ENCODE peak calls at places on chromosomes 2 and 18, in six cellular contexts. E is AG04450; A is IMR-90; U is heart left ventricle; D is heart right ventricle; P is CD8-positive, alpha-beta T cell. J is an unnamed sample. For H3K9me3, the result is how much of the 10 kb centered on the place peaks cover.

GRCh38 chr2:72619622-72620021 is 206.2 kb downstream of the EXOC6B start:
- DNase-seq in E (no peak), D (no peak), A (no peak), U (no peak), P (no peak), J (no peak)

GRCh38 chr2:43059183-43059897 is 167.1 kb downstream of the ZFP36L2 start:
- DNase-seq in E (peak), P (peak), U (peak), D (peak), A (peak), J (no peak)

GRCh38 chr2:181324912-181325311 is 132.3 kb upstream of the ITGA4 start:
- DNase-seq in U (no peak), P (no peak), A (no peak), E (no peak), D (no peak), J (no peak)

GRCh38 chr2:117856415-117857210 is 42.1 kb downstream of the DDX18 start:
- DNase-seq in D (no peak), A (peak), P (no peak), E (peak), U (no peak), J (no peak)

GRCh38 chr2:237627463-237628321 is at the start of gene LRRFIP1:
- DNase-seq in A (no peak), E (no peak), D (peak), U (no peak), P (no peak), J (peak)

GRCh38 chr2:152028182-152028862 is 70.5 kb downstream of the CACNB4 start:
- DNase-seq in D (no peak), E (no peak), P (no peak), U (no peak), A (peak), J (no peak)

GRCh38 chr18:49021433-49022129 is 70.8 kb upstream of the SMAD7 start:
- DNase-seq in U (peak), A (peak), D (peak), E (no peak), P (no peak), J (peak)

GRCh38 chr2:214220251-214220650 is 190.6 kb upstream of the VWC2L start:
- DNase-seq in U (no peak), A (no peak), P (no peak), E (no peak), D (no peak), J (no peak)

GRCh38 chr2:154375625-154376020 is 322.9 kb upstream of the KCNJ3 start:
- DNase-seq in D (no peak), P (no peak), A (no peak), U (no peak), E (no peak), J (no peak)

GRCh38 chr2:205731521-205731965 is 49.2 kb downstream of the NRP2 start:
- DNase-seq in D (no peak), P (no peak), U (no peak), E (peak), A (peak), J (no peak)

GRCh38 chr2:143716527-143716926 is 587.3 kb downstream of the ARHGAP15 start:
- DNase-seq in A (no peak), D (no peak), E (no peak), P (no peak), U (no peak), J (no peak)

GRCh38 chr2:97267411-97268074 is 154.6 kb downstream of the ANKRD36 start:
- DNase-seq in D (peak), A (peak), U (peak), E (no peak), P (no peak), J (peak)

GRCh38 chr2:3595985-3596384 is 1.1 kb downstream of the COLEC11 start:
- DNase-seq in E (no peak), A (no peak), P (no peak), D (no peak), U (no peak), J (no peak)

GRCh38 chr2:144643537-144644336 is 123.8 kb upstream of the ZEB2 start:
- DNase-seq in A (no peak), D (no peak), E (no peak), U (no peak), P (no peak), J (no peak)

GRCh38 chr2:40329739-40330047 is 122.2 kb downstream of the SLC8A1 start:
- DNase-seq in E (no peak), U (no peak), D (no peak), A (no peak), P (no peak), J (no peak)

GRCh38 chr2:184683923-184684322 is 85.6 kb downstream of the ZNF804A start:
- DNase-seq in P (no peak), E (no peak), D (no peak), U (no peak), A (no peak), J (no peak)

GRCh38 chr2:8555543-8555942 is 126.3 kb upstream of the ID2 start:
- DNase-seq in A (no peak), P (no peak), E (no peak), U (no peak), D (no peak), J (no peak)

GRCh38 chr2:98454073-98454472 is 9.4 kb downstream of the INPP4A start:
- DNase-seq in P (no peak), U (no peak), E (no peak), D (no peak), A (no peak), J (no peak)

GRCh38 chr2:233242231-233242917 is 9.1 kb upstream of the ATG16L1 start:
- DNase-seq in U (no peak), E (no peak), P (no peak), D (no peak), A (peak), J (no peak)

GRCh38 chr2:209411718-209412117 is 12.1 kb upstream of the MAP2 start:
- DNase-seq in P (no peak), U (no peak), D (no peak), A (no peak), E (no peak), J (no peak)

GRCh38 chr2:159146930-159147666 is 139.4 kb downstream of the WDSUB1 start:
- DNase-seq in D (peak), P (no peak), U (peak), A (no peak), E (no peak), J (peak)

GRCh38 chr2:11329759-11330158 is 14.7 kb downstream of the ROCK2 start:
- DNase-seq in U (no peak), D (no peak), A (peak), E (no peak), P (no peak), J (no peak)

GRCh38 chr18:73647391-73647790 is 500.2 kb downstream of the FBXO15 start:
- DNase-seq in P (no peak), D (no peak), E (no peak), A (peak), U (no peak), J (no peak)

GRCh38 chr2:152518656-152519580 is 183.9 kb downstream of the FMNL2 start:
- DNase-seq in U (no peak), P (no peak), D (no peak), A (no peak), E (no peak), J (no peak)

GRCh38 chr2:96117701-96118588 is 1.6 kb upstream of the ADRA2B start:
- DNase-seq in U (peak), E (no peak), P (no peak), D (no peak), A (no peak), J (peak)
- TF ChIP-seq CTCF in U (no peak), E (no peak), P (no peak), D (no peak), A (no peak), J (no peak)

GRCh38 chr2:25817006-25817405 is 61.3 kb downstream of the ASXL2 start:
- DNase-seq in U (no peak), D (no peak), P (no peak), A (peak), E (no peak), J (no peak)

GRCh38 chr2:25817630-25818029 is 60.7 kb downstream of the ASXL2 start:
- DNase-seq in P (no peak), D (no peak), E (no peak), A (no peak), U (no peak), J (no peak)

GRCh38 chr2:25816249-25816648 is 62.0 kb downstream of the ASXL2 start:
- DNase-seq in D (no peak), E (no peak), P (no peak), A (no peak), U (no peak), J (no peak)

GRCh38 chr2:25821225-25822056 is 56.8 kb downstream of the ASXL2 start:
- DNase-seq in P (no peak), U (no peak), D (no peak), A (peak), E (no peak), J (no peak)

GRCh38 chr2:25819597-25820039 is 58.7 kb downstream of the ASXL2 start:
- DNase-seq in E (no peak), P (no peak), A (no peak), U (no peak), D (no peak), J (no peak)
- H3K4me3 ChIP-seq in E (no peak), P (no peak), A (no peak), U (no peak), D (no peak), J (no peak)

GRCh38 chr2:32627441-32627900 is 379 bp upstream of the TTC27 start:
- DNase-seq in U (no peak), D (peak), P (peak), E (peak), A (peak), J (peak)
- H3K9me3 ChIP-seq in U (under half), D (under half), P (under half), E (under half), A (under half), J (under half)

GRCh38 chr2:9768388-9768787 is 74.9 kb upstream of the TAF1B start:
- DNase-seq in P (no peak), E (no peak), D (no peak), A (no peak), U (peak), J (peak)
- TF ChIP-seq CTCF in P (no peak), E (peak), D (peak), A (peak), U (peak), J (no peak)

DNA sequence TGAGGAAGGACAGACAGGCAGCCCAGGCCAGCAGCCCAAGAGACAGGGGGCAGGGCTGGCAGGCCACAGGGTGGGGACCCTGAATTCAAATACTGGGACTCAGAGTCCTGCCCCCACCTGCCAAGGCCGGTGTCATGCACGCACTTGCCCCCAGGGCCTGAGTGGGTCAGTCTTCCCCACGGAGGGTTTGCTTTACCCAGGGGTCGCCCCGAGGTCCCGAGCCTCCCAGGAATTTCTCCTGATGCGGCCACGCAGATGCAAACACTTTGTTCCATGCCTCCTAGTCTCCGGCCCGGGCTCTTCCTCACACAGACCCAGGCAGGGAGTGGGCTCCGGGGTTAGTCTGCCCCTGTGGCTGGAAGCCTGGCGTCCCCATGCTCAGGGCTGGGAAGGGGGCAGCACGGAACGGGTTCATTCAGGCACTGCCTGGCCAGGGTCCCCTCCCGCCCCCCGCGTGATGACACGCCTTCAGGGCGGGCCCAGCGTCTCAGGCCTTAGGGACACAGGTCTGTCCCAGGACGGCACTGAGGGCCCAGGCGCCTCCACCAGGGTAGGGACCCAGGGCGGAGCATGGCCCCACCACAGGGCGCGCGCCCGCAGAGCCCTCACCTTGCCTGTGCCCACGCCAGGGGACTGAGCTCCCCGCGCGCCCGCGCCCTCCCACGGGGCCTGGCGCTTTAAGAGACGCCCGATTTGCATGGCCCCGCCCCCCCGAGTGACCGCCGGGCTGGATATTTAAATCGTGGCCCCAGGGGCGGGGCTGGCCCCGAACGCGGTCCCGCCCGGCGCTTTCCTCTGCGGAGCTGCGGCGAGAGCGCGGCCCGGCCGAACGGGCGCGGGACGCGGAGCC is at the start of gene SNED1:
- DNase-seq in E (no peak), D (peak), P (peak), U (peak), A (peak), J (peak)
- H3K4me3 ChIP-seq in E (peak), D (peak), P (peak), U (peak), A (peak), J (peak)

GRCh38 chr2:132462242-132462641 is 45.6 kb downstream of the GPR39 start:
- DNase-seq in E (no peak), A (no peak), D (no peak), U (no peak), P (no peak), J (no peak)
- H3K9me3 ChIP-seq in E (under half), A (under half), D (under half), U (under half), P (under half), J (under half)

GRCh38 chr2:27072950-27073349 is 1.5 kb upstream of the OST4 start:
- DNase-seq in D (no peak), U (no peak), P (no peak), E (no peak), A (peak), J (no peak)

GRCh38 chr2:27071990-27072830 is 756 bp upstream of the OST4 start:
- DNase-seq in P (no peak), U (peak), E (peak), A (peak), D (peak), J (peak)

GRCh38 chr2:27070653-27071276 is 689 bp downstream of the OST4 start:
- DNase-seq in U (no peak), D (no peak), A (no peak), P (no peak), E (no peak), J (no peak)

GRCh38 chr2:27069961-27070618 is 1.4 kb downstream of the OST4 start:
- DNase-seq in U (no peak), P (no peak), A (no peak), D (no peak), E (no peak), J (no peak)

DNA sequence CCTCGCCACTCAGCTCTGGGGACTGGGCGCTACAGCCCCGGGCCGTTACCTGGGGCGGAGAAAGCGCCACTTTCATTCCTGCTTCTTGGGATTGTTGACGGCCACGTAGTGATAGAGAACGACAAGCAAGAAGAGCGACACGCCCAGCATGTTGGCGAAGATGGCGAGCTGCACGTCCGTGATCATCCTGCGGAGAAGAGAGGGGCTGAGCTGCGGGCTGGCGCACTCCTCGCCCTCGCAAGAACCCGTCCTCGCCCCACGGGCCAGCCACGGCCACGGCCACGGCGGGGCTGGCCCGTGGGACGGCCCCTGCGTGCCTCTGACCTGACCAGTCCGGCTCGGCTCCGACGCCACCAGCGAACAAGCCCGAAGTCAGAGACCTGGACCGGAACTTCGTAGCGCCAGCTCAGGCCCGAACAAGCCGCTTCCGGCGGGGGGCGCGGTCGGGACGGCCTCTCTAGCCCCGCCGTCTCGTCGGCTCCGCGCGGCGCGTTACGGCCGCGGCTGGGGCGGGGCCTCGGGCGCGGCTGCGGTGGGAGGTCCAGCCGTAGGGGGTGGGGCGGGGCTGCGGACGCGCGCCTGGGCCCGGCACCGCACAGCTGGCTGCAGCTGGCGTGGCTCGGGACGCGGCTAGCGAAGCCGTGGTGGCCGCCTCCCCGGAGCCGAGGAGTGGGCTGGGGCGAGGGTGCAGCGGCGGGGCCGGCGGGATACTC is at the start of gene OST4:
- DNase-seq in P (peak), E (peak), U (peak), D (peak), A (peak), J (peak)
- TF ChIP-seq CTCF in P (no peak), E (no peak), U (peak), D (peak), A (no peak), J (peak)

DNA sequence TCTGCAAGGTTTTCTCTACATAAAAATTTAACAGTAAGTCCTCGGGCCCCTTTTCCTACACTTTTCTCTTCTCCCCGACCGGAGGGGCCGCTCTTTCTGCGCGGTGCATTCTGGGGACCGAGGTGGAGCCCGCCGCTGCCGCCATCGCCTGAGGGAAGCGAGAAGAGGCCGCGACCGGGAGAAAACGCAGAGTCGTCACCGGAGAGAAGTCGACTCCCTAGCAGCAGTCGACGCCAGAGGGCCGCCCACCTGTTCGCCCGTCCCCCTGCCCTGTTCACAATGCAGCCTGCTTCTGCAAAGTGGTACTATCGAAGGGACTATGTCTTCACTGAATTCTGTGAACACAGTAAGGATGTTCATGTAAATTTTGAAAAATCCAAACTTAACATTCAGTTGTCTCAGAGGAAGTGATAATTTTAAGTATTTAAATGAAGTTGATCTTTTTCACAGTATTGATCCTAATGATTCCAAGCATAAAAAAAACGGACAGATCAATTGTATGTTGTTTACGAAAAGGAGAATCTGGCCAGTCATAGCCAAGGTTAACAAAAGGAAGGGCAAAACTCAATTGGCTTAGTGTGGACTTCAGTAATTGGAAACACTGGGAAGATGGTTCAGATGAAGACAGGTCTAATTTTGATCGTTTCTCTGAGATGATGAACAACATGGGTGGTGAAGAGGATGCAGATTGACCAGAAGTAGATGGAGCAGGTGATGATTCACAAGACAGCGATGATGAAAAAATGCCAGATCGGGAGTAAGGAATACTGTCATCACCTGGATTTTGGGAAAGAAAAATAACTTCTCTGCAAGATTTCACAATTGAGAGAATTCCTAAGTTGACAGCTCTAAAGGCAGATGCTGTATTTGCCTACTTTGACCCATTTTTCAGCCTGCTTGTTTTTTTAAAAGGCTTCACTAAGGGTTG is 55.8 kb downstream of the ASXL2 start:
- DNase-seq in D (peak), U (peak), A (no peak), E (no peak), P (peak), J (peak)
- H3K4me3 ChIP-seq in D (no peak), U (peak), A (no peak), E (no peak), P (peak), J (no peak)

DNA sequence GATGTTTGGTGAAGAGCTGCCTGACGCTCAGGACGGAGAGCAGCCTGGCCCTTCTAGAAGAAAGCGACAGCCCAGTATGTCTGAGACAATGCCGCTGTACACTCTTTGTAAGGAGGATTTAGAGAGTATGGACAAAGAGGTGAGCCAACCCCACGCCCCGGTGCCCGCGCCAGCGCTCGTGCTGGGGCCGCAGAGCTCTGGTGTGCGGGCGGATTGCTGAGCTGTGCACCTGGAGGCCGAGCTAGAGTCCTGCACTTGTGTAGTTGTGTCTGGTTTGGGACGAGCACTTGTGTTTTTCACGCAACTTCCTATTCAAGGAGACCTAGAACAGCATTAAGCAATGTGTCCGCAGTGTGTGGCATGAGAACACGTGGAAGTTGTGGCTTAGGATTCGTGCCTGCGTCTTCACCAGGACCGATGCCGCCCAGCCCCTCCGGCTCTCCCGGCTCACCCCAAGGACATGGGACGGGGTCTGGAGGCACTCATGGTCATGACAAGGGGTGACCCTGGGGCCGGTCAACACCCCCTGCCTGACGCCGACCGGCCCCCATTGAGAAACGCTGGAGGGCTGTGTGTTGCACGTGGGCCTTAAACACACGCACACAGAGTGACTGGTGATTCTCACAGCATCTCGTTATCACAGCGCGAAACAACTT is 49.5 kb downstream of the CTDP1 start:
- DNase-seq in E (no peak), A (no peak), U (no peak), D (no peak), P (no peak), J (no peak)
- H3K9me3 ChIP-seq in E (half or more), A (under half), U (under half), D (under half), P (under half), J (under half)

GRCh38 chr2:136927156-136927555 is 161.8 kb downstream of the THSD7B start:
- DNase-seq in E (no peak), U (no peak), P (no peak), D (no peak), A (no peak), J (no peak)

GRCh38 chr2:136929531-136929930 is 164.2 kb downstream of the THSD7B start:
- DNase-seq in E (no peak), P (no peak), U (no peak), D (no peak), A (no peak), J (no peak)

GRCh38 chr2:136935119-136935518 is 169.8 kb downstream of the THSD7B start:
- DNase-seq in P (no peak), U (no peak), D (no peak), E (no peak), A (no peak), J (no peak)

GRCh38 chr2:136932700-136933099 is 167.4 kb downstream of the THSD7B start:
- DNase-seq in E (no peak), U (no peak), P (no peak), A (no peak), D (no peak), J (no peak)
- TF ChIP-seq CTCF in E (no peak), U (peak), P (no peak), A (no peak), D (peak), J (no peak)

J was measured in mucosa of descending colon.